ENCODE peak calls at places on chromosomes 6 and 20, in five cellular contexts. S is activated naive CD8-positive, alpha-beta T cell treated with anti-CD3 and anti-CD28 coated beads, Interleukin-2, amount 50 U/mL, for 16 hours; L is GM03348; I is activated naive CD4-positive, alpha-beta T cell treated with Interleukin-2 at 50 U/mL for 16 hours; E is germinal center. K is an unnamed sample.

GRCh38 chr6:143750945-143751344 is 73.2 kb downstream of the PHACTR2 start:
- DNase-seq in L (no peak), E (no peak), S (no peak), I (no peak), K (no peak)

GRCh38 chr6:113433506-113433991 is 423.6 kb upstream of the MARCKS start:
- DNase-seq in S (no peak), I (no peak), L (peak; percentile 69), E (no peak), K (no peak)

GRCh38 chr20:36074983-36075382 is 79.6 kb upstream of the EPB41L1 start:
- DNase-seq in L (no peak), I (no peak), S (no peak), E (no peak), K (no peak)

GRCh38 chr6:148617522-148617921 is 129.3 kb upstream of the UST start:
- DNase-seq in L (no peak), E (no peak), S (no peak), I (no peak), K (no peak)

GRCh38 chr20:51387125-51387865 is 155.2 kb downstream of the NFATC2 start:
- DNase-seq in E (peak; percentile 51), I (no peak), S (no peak), L (no peak), K (no peak)

GRCh38 chr20:4451487-4451886 is 270.2 kb upstream of the PRND start:
- DNase-seq in L (no peak), E (no peak), S (no peak), I (no peak), K (no peak)

GRCh38 chr6:2979819-2980464 is 8.6 kb upstream of the SERPINB6 start:
- DNase-seq in E (no peak), L (no peak), I (no peak), S (no peak), K (no peak)

GRCh38 chr20:62811320-62811719 is 5.5 kb upstream of the COL9A3 start:
- DNase-seq in L (no peak), E (no peak), I (no peak), S (no peak), K (no peak)

GRCh38 chr6:122180132-122180531 is 219.3 kb upstream of the HSF2 start:
- DNase-seq in L (peak; percentile 15), E (no peak), I (no peak), S (no peak), K (no peak)

GRCh38 chr6:52507557-52508260 is 69.2 kb downstream of the TRAM2 start:
- DNase-seq in I (no peak), L (peak; percentile 82), S (no peak), E (no peak), K (no peak)

GRCh38 chr20:40471261-40471629 is 217.8 kb downstream of the MAFB start:
- DNase-seq in E (no peak), I (no peak), S (no peak), L (no peak), K (peak; percentile 75)